ENCODE peak calls at places on chromosomes 16 and 17, in eight cellular contexts. One of them, this sample, is unnamed.

GRCh38 chr17:79074650-79075432 is at the start of gene ENGASE:
- DNase-seq in suprapubic skin: peak; percentile 96
- DNase-seq in HTR-8/SVneo: peak; percentile 97
- DNase-seq in psoas muscle: peak; percentile 98
- DNase-seq in fibroblast of villous mesenchyme: peak; percentile 99
- DNase-seq in AML-193: peak; percentile 100
- DNase-seq in stimulated activated CD4-positive, alpha-beta T cell treated with anti-CD3 and anti-CD28 coated beads, Interleukin-2, amount 100 ng/mL, for 48 hours: peak; percentile 92
- DNase-seq in activated CD8-positive, alpha-beta T cell treated with anti-CD3 and anti-CD28 coated beads for 36 hours: peak; percentile 93
- DNase-seq in this sample: peak; percentile 91

GRCh38 chr17:39598635-39599005 is 9.1 kb downstream of the NEUROD2 start:
- DNase-seq in psoas muscle: no peak
- DNase-seq in AML-193: no peak
- DNase-seq in activated CD8-positive, alpha-beta T cell treated with anti-CD3 and anti-CD28 coated beads for 36 hours: no peak
- DNase-seq in stimulated activated CD4-positive, alpha-beta T cell treated with anti-CD3 and anti-CD28 coated beads, Interleukin-2, amount 100 ng/mL, for 48 hours: no peak
- DNase-seq in suprapubic skin: no peak
- DNase-seq in HTR-8/SVneo: no peak
- DNase-seq in fibroblast of villous mesenchyme: no peak
- DNase-seq in this sample: no peak

GRCh38 chr17:39674702-39675389 is 6.6 kb downstream of the PNMT start:
- DNase-seq in HTR-8/SVneo: no peak
- DNase-seq in AML-193: no peak
- DNase-seq in psoas muscle: peak; percentile 63
- DNase-seq in fibroblast of villous mesenchyme: no peak
- DNase-seq in suprapubic skin: no peak
- DNase-seq in stimulated activated CD4-positive, alpha-beta T cell treated with anti-CD3 and anti-CD28 coated beads, Interleukin-2, amount 100 ng/mL, for 48 hours: no peak
- DNase-seq in activated CD8-positive, alpha-beta T cell treated with anti-CD3 and anti-CD28 coated beads for 36 hours: no peak
- DNase-seq in this sample: no peak

GRCh38 chr17:39742856-39743436 is 5.2 kb downstream of the GRB7 start:
- DNase-seq in activated CD8-positive, alpha-beta T cell treated with anti-CD3 and anti-CD28 coated beads for 36 hours: no peak
- DNase-seq in AML-193: no peak
- DNase-seq in fibroblast of villous mesenchyme: no peak
- DNase-seq in HTR-8/SVneo: no peak
- DNase-seq in suprapubic skin: no peak
- DNase-seq in stimulated activated CD4-positive, alpha-beta T cell treated with anti-CD3 and anti-CD28 coated beads, Interleukin-2, amount 100 ng/mL, for 48 hours: no peak
- DNase-seq in psoas muscle: peak; percentile 20
- DNase-seq in this sample: no peak

GRCh38 chr17:59620518-59621259 is 994 bp downstream of the CLTC start:
- DNase-seq in activated CD8-positive, alpha-beta T cell treated with anti-CD3 and anti-CD28 coated beads for 36 hours: peak; percentile 77
- DNase-seq in suprapubic skin: no peak
- DNase-seq in psoas muscle: no peak
- DNase-seq in stimulated activated CD4-positive, alpha-beta T cell treated with anti-CD3 and anti-CD28 coated beads, Interleukin-2, amount 100 ng/mL, for 48 hours: peak; percentile 36
- DNase-seq in HTR-8/SVneo: peak; percentile 45
- DNase-seq in AML-193: peak; percentile 61
- DNase-seq in fibroblast of villous mesenchyme: peak; percentile 52
- DNase-seq in this sample: peak; percentile 27

GRCh38 chr17:68749742-68750562 is 148.8 kb upstream of the FAM20A start:
- DNase-seq in suprapubic skin: no peak
- DNase-seq in HTR-8/SVneo: no peak
- DNase-seq in fibroblast of villous mesenchyme: peak; percentile 92
- DNase-seq in AML-193: no peak
- DNase-seq in psoas muscle: no peak
- DNase-seq in stimulated activated CD4-positive, alpha-beta T cell treated with anti-CD3 and anti-CD28 coated beads, Interleukin-2, amount 100 ng/mL, for 48 hours: no peak
- DNase-seq in activated CD8-positive, alpha-beta T cell treated with anti-CD3 and anti-CD28 coated beads for 36 hours: no peak
- DNase-seq in this sample: peak; percentile 28

GRCh38 chr17:46012506-46013079 is 13.5 kb downstream of the STH start:
- DNase-seq in HTR-8/SVneo: no peak
- DNase-seq in stimulated activated CD4-positive, alpha-beta T cell treated with anti-CD3 and anti-CD28 coated beads, Interleukin-2, amount 100 ng/mL, for 48 hours: no peak
- DNase-seq in activated CD8-positive, alpha-beta T cell treated with anti-CD3 and anti-CD28 coated beads for 36 hours: no peak
- DNase-seq in AML-193: no peak
- DNase-seq in psoas muscle: no peak
- DNase-seq in fibroblast of villous mesenchyme: no peak
- DNase-seq in suprapubic skin: no peak
- DNase-seq in this sample: no peak

GRCh38 chr17:50613007-50613406 is 21.7 kb upstream of the ABCC3 start:
- DNase-seq in fibroblast of villous mesenchyme: no peak
- DNase-seq in suprapubic skin: no peak
- DNase-seq in AML-193: no peak
- DNase-seq in HTR-8/SVneo: no peak
- DNase-seq in activated CD8-positive, alpha-beta T cell treated with anti-CD3 and anti-CD28 coated beads for 36 hours: no peak
- DNase-seq in stimulated activated CD4-positive, alpha-beta T cell treated with anti-CD3 and anti-CD28 coated beads, Interleukin-2, amount 100 ng/mL, for 48 hours: no peak
- DNase-seq in psoas muscle: no peak
- DNase-seq in this sample: no peak

GRCh38 chr17:67718325-67718941 is 697 bp downstream of the NOL11 start:
- DNase-seq in HTR-8/SVneo: peak; percentile 46
- DNase-seq in stimulated activated CD4-positive, alpha-beta T cell treated with anti-CD3 and anti-CD28 coated beads, Interleukin-2, amount 100 ng/mL, for 48 hours: peak; percentile 28
- DNase-seq in suprapubic skin: no peak
- DNase-seq in fibroblast of villous mesenchyme: no peak
- DNase-seq in psoas muscle: no peak
- DNase-seq in AML-193: peak; percentile 55
- DNase-seq in activated CD8-positive, alpha-beta T cell treated with anti-CD3 and anti-CD28 coated beads for 36 hours: peak; percentile 43
- DNase-seq in this sample: peak; percentile 41

GRCh38 chr17:81206166-81206565 is 16.6 kb downstream of the CEP131 start:
- DNase-seq in activated CD8-positive, alpha-beta T cell treated with anti-CD3 and anti-CD28 coated beads for 36 hours: no peak
- DNase-seq in suprapubic skin: no peak
- DNase-seq in fibroblast of villous mesenchyme: no peak
- DNase-seq in HTR-8/SVneo: no peak
- DNase-seq in psoas muscle: no peak
- DNase-seq in stimulated activated CD4-positive, alpha-beta T cell treated with anti-CD3 and anti-CD28 coated beads, Interleukin-2, amount 100 ng/mL, for 48 hours: no peak
- DNase-seq in AML-193: no peak
- DNase-seq in this sample: no peak

GRCh38 chr16:30078744-30079143 is 3.0 kb downstream of the PPP4C start:
- DNase-seq in AML-193: no peak
- DNase-seq in fibroblast of villous mesenchyme: no peak
- DNase-seq in HTR-8/SVneo: no peak
- DNase-seq in suprapubic skin: no peak
- DNase-seq in psoas muscle: peak; percentile 45
- DNase-seq in stimulated activated CD4-positive, alpha-beta T cell treated with anti-CD3 and anti-CD28 coated beads, Interleukin-2, amount 100 ng/mL, for 48 hours: no peak
- DNase-seq in activated CD8-positive, alpha-beta T cell treated with anti-CD3 and anti-CD28 coated beads for 36 hours: no peak
- DNase-seq in this sample: no peak

GRCh38 chr17:7842950-7843535 is 9.0 kb downstream of the KDM6B start:
- DNase-seq in suprapubic skin: no peak
- DNase-seq in activated CD8-positive, alpha-beta T cell treated with anti-CD3 and anti-CD28 coated beads for 36 hours: no peak
- DNase-seq in psoas muscle: peak; percentile 88
- DNase-seq in fibroblast of villous mesenchyme: peak; percentile 94
- DNase-seq in HTR-8/SVneo: no peak
- DNase-seq in stimulated activated CD4-positive, alpha-beta T cell treated with anti-CD3 and anti-CD28 coated beads, Interleukin-2, amount 100 ng/mL, for 48 hours: peak; percentile 43
- DNase-seq in AML-193: peak; percentile 34
- DNase-seq in this sample: peak; percentile 91

GRCh38 chr16:2084688-2085625 is 37.2 kb downstream of the TSC2 start:
- DNase-seq in activated CD8-positive, alpha-beta T cell treated with anti-CD3 and anti-CD28 coated beads for 36 hours: no peak
- DNase-seq in HTR-8/SVneo: no peak
- DNase-seq in stimulated activated CD4-positive, alpha-beta T cell treated with anti-CD3 and anti-CD28 coated beads, Interleukin-2, amount 100 ng/mL, for 48 hours: no peak
- DNase-seq in suprapubic skin: no peak
- DNase-seq in AML-193: no peak
- DNase-seq in fibroblast of villous mesenchyme: no peak
- DNase-seq in psoas muscle: no peak
- DNase-seq in this sample: no peak

This sample was measured in iris pigment epithelial cell.